ENCODE peak calls at places on chromosome 21, in ten cellular contexts. Z is IMR-90, D is endothelial cell, I is AG04450, Y is adrenal gland, M is Panc1, Q is mammary epithelial cell, U is B cell, R is progenitor cell of endocrine pancreas, A is body of pancreas. L is an unnamed sample.

GRCh38 chr21:34933609-34934345 is 115.3 kb downstream of the RUNX1 start:
- DNase-seq in M (no peak), D (no peak), U (peak; percentile 55), Q (no peak), Y (no peak), A (no peak), Z (no peak), I (no peak), R (no peak), L (no peak)

GRCh38 chr21:31220567-31220966 is 123.5 kb downstream of the TIAM1 start:
- DNase-seq in A (no peak), Y (no peak), R (no peak), D (no peak), I (no peak), U (no peak), Z (peak; percentile 24), Q (peak; percentile 84), M (no peak), L (no peak)

GRCh38 chr21:43361493-43362296 is 65.2 kb downstream of the SIK1 start:
- DNase-seq in Y (no peak), D (no peak), M (no peak), I (peak; percentile 26), U (peak; percentile 70), Z (peak; percentile 79), R (no peak), Q (peak; percentile 93), A (no peak), L (no peak)

GRCh38 chr21:35100351-35100771 is 51.3 kb upstream of the RUNX1 start:
- DNase-seq in I (no peak), Y (no peak), R (no peak), Q (no peak), U (no peak), D (no peak), M (no peak), A (no peak), Z (peak; percentile 11), L (no peak)

GRCh38 chr21:42696516-42697040 is 43.2 kb downstream of the PDE9A start:
- DNase-seq in R (no peak), Q (no peak), A (no peak), I (no peak), Z (no peak), M (no peak), Y (no peak), U (no peak), D (no peak), L (no peak)

GRCh38 chr21:39613029-39613934 is 542 bp downstream of the B3GALT5 start:
- DNase-seq in Y (no peak), M (no peak), Z (no peak), I (no peak), R (no peak), U (no peak), A (no peak), Q (no peak), D (no peak), L (no peak)

GRCh38 chr21:43343095-43343991 is 83.6 kb downstream of the SIK1 start:
- DNase-seq in U (no peak), D (no peak), R (peak; percentile 71), A (peak; percentile 92), Q (no peak), M (no peak), Z (no peak), I (no peak), Y (no peak), L (no peak)

GRCh38 chr21:31500976-31501375 is 156.9 kb upstream of the TIAM1 start:
- DNase-seq in U (no peak), I (no peak), Z (no peak), A (no peak), D (no peak), R (no peak), M (no peak), Q (no peak), Y (no peak), L (no peak)

GRCh38 chr21:43600642-43601397 is 58.5 kb downstream of the HSF2BP start:
- DNase-seq in R (no peak), D (no peak), Q (peak; percentile 84), Z (peak; percentile 95), M (no peak), Y (no peak), I (peak; percentile 84), U (no peak), A (no peak), L (no peak)

GRCh38 chr21:38927776-38928175 is 122.0 kb downstream of the ETS2 start:
- DNase-seq in Y (no peak), Q (no peak), D (no peak), U (no peak), Z (no peak), A (no peak), I (no peak), M (no peak), R (no peak), L (no peak)

GRCh38 chr21:39874759-39875158 is 7.5 kb downstream of the PCP4 start:
- DNase-seq in A (no peak), I (no peak), M (no peak), Q (no peak), R (no peak), Z (no peak), Y (no peak), D (no peak), U (no peak), L (no peak)

GRCh38 chr21:41901099-41901498 is 22.0 kb upstream of the PRDM15 start:
- DNase-seq in R (no peak), M (no peak), Q (no peak), Y (peak; percentile 61), Z (no peak), I (no peak), U (no peak), D (no peak), A (peak; percentile 80), L (no peak)

GRCh38 chr21:39966786-39967185 is 99.5 kb downstream of the PCP4 start:
- DNase-seq in R (no peak), Z (no peak), U (no peak), I (no peak), M (no peak), A (no peak), Q (no peak), D (no peak), Y (no peak), L (no peak)

GRCh38 chr21:42527489-42528158 is 14.0 kb downstream of the SLC37A1 start:
- DNase-seq in Q (no peak), R (no peak), Y (no peak), I (no peak), D (no peak), A (no peak), Z (no peak), U (peak; percentile 57), M (no peak), L (no peak)

GRCh38 chr21:41953249-41953830 is 478 bp downstream of the C2CD2 start:
- DNase-seq in A (peak; percentile 36), Q (peak; percentile 31), Z (no peak), M (no peak), R (no peak), Y (no peak), I (no peak), U (peak; percentile 61), D (peak; percentile 40), L (no peak)

DNA sequence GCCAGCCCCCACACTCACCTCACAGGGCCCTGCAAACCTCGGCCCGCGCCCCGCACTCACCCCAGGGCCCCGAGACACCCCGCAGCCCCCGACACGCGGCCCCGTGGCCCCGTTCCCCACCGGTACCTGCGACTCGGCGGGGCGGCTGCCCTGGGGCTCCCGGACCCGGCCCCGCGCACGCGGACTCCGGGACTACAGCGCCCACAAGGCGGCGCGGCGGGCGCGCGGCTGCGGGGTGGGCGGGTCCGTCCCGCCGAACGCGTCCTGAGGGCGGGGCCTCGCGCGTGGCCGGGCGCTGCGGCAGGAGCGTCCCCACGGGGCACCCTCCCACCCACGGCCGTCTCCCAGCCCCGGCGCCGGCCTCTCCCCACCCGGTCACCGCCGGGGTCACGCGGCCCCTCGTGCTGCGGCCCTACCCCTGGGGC is at the start of gene SLC19A1:
- DNase-seq in Z (peak; percentile 48), Q (peak; percentile 22), Y (peak; percentile 77), A (peak; percentile 73), D (peak; percentile 78), U (peak; percentile 100), M (no peak), I (no peak), R (peak; percentile 56), L (no peak)
- TF ChIP-seq CTCF in Z (peak; percentile 52), Q (peak; percentile 39), Y (peak; percentile 47), A (no peak), D (no peak), U (peak; percentile 48), M (no peak), I (peak; percentile 36), R (peak; percentile 55), L (no peak)

GRCh38 chr21:22575165-22575584 is 1577.0 kb downstream of the NCAM2 start:
- DNase-seq in Y (no peak), I (no peak), R (no peak), U (no peak), D (peak; percentile 28), Q (no peak), Z (no peak), M (no peak), A (no peak), L (no peak)
- TF ChIP-seq CTCF in Y (no peak), I (no peak), R (peak; percentile 77), U (peak; percentile 3), D (peak; percentile 52), Q (no peak), Z (no peak), M (peak; percentile 35), A (no peak), L (no peak)

GRCh38 chr21:36751383-36751782 is 52.5 kb downstream of the SIM2 start:
- DNase-seq in A (no peak), U (no peak), Y (no peak), M (no peak), Q (no peak), R (no peak), D (peak; percentile 36), Z (no peak), I (no peak), L (no peak)

GRCh38 chr21:36757246-36757645 is 58.3 kb downstream of the SIM2 start:
- DNase-seq in I (no peak), R (no peak), Q (no peak), D (no peak), A (no peak), U (no peak), Y (no peak), Z (no peak), M (no peak), L (no peak)

GRCh38 chr21:36753556-36753955 is 54.6 kb downstream of the SIM2 start:
- DNase-seq in Z (peak; percentile 87), R (no peak), Y (no peak), D (no peak), A (no peak), Q (peak; percentile 27), I (peak; percentile 34), U (no peak), M (no peak), L (no peak)

GRCh38 chr21:36756527-36756926 is 57.6 kb downstream of the SIM2 start:
- DNase-seq in Y (no peak), A (no peak), U (no peak), I (no peak), R (no peak), Z (peak; percentile 83), Q (no peak), M (peak; percentile 27), D (no peak), L (no peak)

GRCh38 chr21:36754241-36754881 is 55.4 kb downstream of the SIM2 start:
- DNase-seq in Q (no peak), D (no peak), I (no peak), U (no peak), A (no peak), Z (no peak), Y (no peak), M (no peak), R (no peak), L (no peak)
- TF ChIP-seq CTCF in Q (no peak), D (no peak), I (no peak), U (no peak), A (no peak), Z (no peak), Y (no peak), M (no peak), R (no peak), L (no peak)

GRCh38 chr21:45554477-45555175 is 12.4 kb upstream of the SLC19A1 start:
- DNase-seq in I (no peak), A (peak; percentile 84), U (peak; percentile 97), M (peak; percentile 28), Y (peak; percentile 95), D (peak; percentile 94), Q (peak; percentile 48), R (peak; percentile 88), Z (peak; percentile 48), L (no peak)
- TF ChIP-seq CTCF in I (peak; percentile 69), A (peak; percentile 78), U (peak; percentile 76), M (peak; percentile 81), Y (peak; percentile 79), D (peak; percentile 86), Q (peak; percentile 73), R (peak; percentile 76), Z (peak; percentile 78), L (peak; percentile 63)

L was measured in AG09319.